ENCODE peak calls at places on chromosomes 6 and 20, in nine cellular contexts. R, D, N, U, L, Q, S, T and W are unnamed samples.

GRCh38 chr6:54981647-54982046 is 135.1 kb downstream of the FAM83B start:
- DNase-seq in R (no peak), D (no peak), N (no peak), U (no peak), L (peak; percentile 6), Q (no peak), S (no peak), T (no peak), W (peak; percentile 94)

GRCh38 chr20:59165794-59166709 is 2.4 kb downstream of the ZNF831 start:
- DNase-seq in R (no peak), D (no peak), N (no peak), U (no peak), L (no peak), Q (peak; percentile 79), S (no peak), T (no peak), W (no peak)

GRCh38 chr20:58888521-58889333 is 36.2 kb downstream of the GNAS start:
- DNase-seq in R (peak; percentile 84), D (no peak), N (peak; percentile 65), U (peak; percentile 83), L (peak; percentile 81), Q (peak; percentile 91), S (peak; percentile 73), T (peak; percentile 79), W (peak; percentile 81)

GRCh38 chr6:46378161-46378881 is 112.9 kb downstream of the RCAN2 start:
- DNase-seq in R (no peak), D (no peak), N (no peak), U (no peak), L (no peak), Q (no peak), S (no peak), T (no peak), W (no peak)

GRCh38 chr6:41371992-41372525 is 36.7 kb downstream of the NCR2 start:
- DNase-seq in R (peak; percentile 64), D (no peak), N (no peak), U (peak; percentile 50), L (peak; percentile 22), Q (no peak), S (no peak), T (peak; percentile 76), W (peak; percentile 25)

GRCh38 chr6:41965429-41966213 is 24.0 kb upstream of the CCND3 start:
- DNase-seq in R (no peak), D (no peak), N (no peak), U (no peak), L (no peak), Q (peak; percentile 13), S (no peak), T (peak; percentile 7), W (no peak)

GRCh38 chr20:57693002-57693582 is 16.7 kb downstream of the PMEPA1 start:
- DNase-seq in R (no peak), D (no peak), N (no peak), U (peak; percentile 61), L (no peak), Q (peak; percentile 85), S (no peak), T (no peak), W (no peak)

GRCh38 chr6:122800906-122801305 is 11.8 kb downstream of the SMPDL3A start:
- DNase-seq in R (no peak), D (no peak), N (no peak), U (no peak), L (no peak), Q (no peak), S (no peak), T (no peak), W (no peak)

GRCh38 chr6:21523652-21524051 is 69.9 kb upstream of the SOX4 start:
- DNase-seq in R (no peak), D (no peak), N (no peak), U (no peak), L (no peak), Q (no peak), S (no peak), T (no peak), W (no peak)

GRCh38 chr6:30570760-30571084 is 520 bp upstream of the ABCF1 start:
- DNase-seq in R (no peak), D (no peak), N (no peak), U (no peak), L (no peak), Q (no peak), S (no peak), T (no peak), W (peak; percentile 13)

GRCh38 chr20:8933391-8933807 is 135.5 kb upstream of the PLCB4 start:
- DNase-seq in R (no peak), D (no peak), N (no peak), U (no peak), L (no peak), Q (no peak), S (no peak), T (peak; percentile 16), W (peak; percentile 59)

GRCh38 chr6:12331474-12331873 is 41.3 kb downstream of the EDN1 start:
- DNase-seq in R (no peak), D (no peak), N (no peak), U (no peak), L (no peak), Q (no peak), S (no peak), T (no peak), W (no peak)

GRCh38 chr6:159608961-159609673 is 83.9 kb downstream of the SOD2 start:
- DNase-seq in R (no peak), D (no peak), N (no peak), U (no peak), L (peak; percentile 48), Q (no peak), S (peak; percentile 4), T (peak; percentile 20), W (peak; percentile 43)

GRCh38 chr6:126963077-126963809 is 155.2 kb upstream of the RSPO3 start:
- DNase-seq in R (no peak), D (no peak), N (no peak), U (no peak), L (no peak), Q (no peak), S (no peak), T (no peak), W (no peak)